ENCODE peak calls at places on chromosomes 16 and 17, in six cellular contexts. J is adrenal gland, M is HFFc6, O is A549, A is left ventricle myocardium inferior, B is fibroblast of mammary gland. K is an unnamed sample.

GRCh38 chr17:65749479-65749878 is 188.0 kb upstream of the AXIN2 start:
- DNase-seq in J (peak), M (peak), B (peak), O (no peak), A (no peak), K (no peak)

GRCh38 chr17:1120596-1121441 is 59.0 kb downstream of the ABR start:
- DNase-seq in B (no peak), J (no peak), A (no peak), O (no peak), M (no peak), K (no peak)

GRCh38 chr16:68234188-68235104 is 1.5 kb downstream of the ESRP2 start:
- DNase-seq in J (peak), O (no peak), A (no peak), M (no peak), B (no peak), K (peak)

GRCh38 chr16:84879569-84880487 is 60.0 kb downstream of the CRISPLD2 start:
- DNase-seq in J (no peak), O (peak), B (no peak), A (peak), M (no peak), K (no peak)

GRCh38 chr17:3968017-3968416 is 3.8 kb upstream of the ATP2A3 start:
- DNase-seq in J (no peak), O (no peak), M (no peak), B (no peak), A (no peak), K (no peak)

GRCh38 chr16:278863-279366 is 1.5 kb upstream of the ARHGDIG start:
- DNase-seq in M (peak), J (no peak), B (peak), O (no peak), A (no peak), K (no peak)

GRCh38 chr17:27976331-27976730 is 66.1 kb upstream of the NLK start:
- DNase-seq in B (no peak), J (no peak), A (no peak), M (no peak), O (no peak), K (no peak)

GRCh38 chr17:5396612-5397011 is 22.9 kb downstream of the NUP88 start:
- DNase-seq in M (no peak), J (no peak), O (no peak), A (no peak), B (peak), K (no peak)

GRCh38 chr17:76659928-76660614 is 16.5 kb upstream of the ST6GALNAC1 start:
- DNase-seq in A (no peak), O (no peak), J (peak), B (no peak), M (no peak), K (no peak)

GRCh38 chr16:67489401-67490083 is 6.2 kb upstream of the AGRP start:
- DNase-seq in M (no peak), O (no peak), A (no peak), J (no peak), B (peak), K (no peak)

GRCh38 chr17:82863941-82864720 is 24.3 kb upstream of the ZNF750 start:
- DNase-seq in M (peak), A (no peak), J (peak), O (no peak), B (peak), K (no peak)

GRCh38 chr16:81558444-81559175 is 114.0 kb downstream of the CMIP start:
- DNase-seq in B (no peak), J (no peak), M (no peak), O (peak), A (no peak), K (no peak)

GRCh38 chr17:33642002-33642401 is 348.9 kb upstream of the ASIC2 start:
- DNase-seq in J (no peak), B (no peak), O (no peak), A (no peak), M (no peak), K (no peak)

GRCh38 chr17:18181358-18181757 is 2.3 kb upstream of the ALKBH5 start:
- DNase-seq in M (no peak), A (no peak), B (peak), O (no peak), J (no peak), K (no peak)

GRCh38 chr16:88773812-88774291 is 11.2 kb downstream of the PIEZO1 start:
- DNase-seq in B (peak), M (peak), O (no peak), J (peak), A (peak), K (no peak)

GRCh38 chr16:75027520-75028300 is 28.9 kb downstream of the ZNRF1 start:
- DNase-seq in J (no peak), A (no peak), B (no peak), O (no peak), M (no peak), K (no peak)

GRCh38 chr17:58280480-58281217 is at the start of gene MPO:
- DNase-seq in M (no peak), A (no peak), J (no peak), O (no peak), B (no peak), K (no peak)

GRCh38 chr17:79095345-79096055 is 20.9 kb downstream of the ENGASE start:
- DNase-seq in M (peak), A (no peak), O (no peak), B (no peak), J (no peak), K (no peak)

GRCh38 chr17:70050192-70050591 is 24.8 kb upstream of the KCNJ16 start:
- DNase-seq in M (no peak), J (no peak), O (no peak), B (no peak), A (no peak), K (no peak)

GRCh38 chr16:84446596-84447392 is 57.7 kb downstream of the MEAK7 start:
- DNase-seq in M (no peak), O (no peak), J (no peak), A (no peak), B (peak), K (no peak)

GRCh38 chr16:49833055-49833454 is 22.9 kb downstream of the ZNF423 start:
- DNase-seq in O (no peak), A (peak), M (no peak), B (no peak), J (no peak), K (no peak)

GRCh38 chr16:65905326-65905725 is 461.2 kb upstream of the CDH5 start:
- DNase-seq in J (no peak), M (no peak), O (no peak), A (no peak), B (no peak), K (no peak)

GRCh38 chr16:14957576-14958322 is 17.1 kb upstream of the PDXDC1 start:
- DNase-seq in B (no peak), A (no peak), O (no peak), M (no peak), J (peak), K (peak)

GRCh38 chr17:77602062-77602746 is 356.3 kb upstream of the TNRC6C start:
- DNase-seq in J (peak), A (peak), M (peak), O (no peak), B (peak), K (no peak)

GRCh38 chr16:67514382-67514828 is 14.2 kb upstream of the RIPOR1 start:
- DNase-seq in J (peak), M (peak), O (peak), A (peak), B (peak), K (no peak)

GRCh38 chr16:25544294-25544693 is 147.5 kb upstream of the HS3ST4 start:
- DNase-seq in M (no peak), A (no peak), B (no peak), O (no peak), J (no peak), K (no peak)

GRCh38 chr17:37818689-37819088 is 73.8 kb upstream of the HNF1B start:
- DNase-seq in J (peak), O (no peak), B (peak), M (no peak), A (no peak), K (no peak)

DNA sequence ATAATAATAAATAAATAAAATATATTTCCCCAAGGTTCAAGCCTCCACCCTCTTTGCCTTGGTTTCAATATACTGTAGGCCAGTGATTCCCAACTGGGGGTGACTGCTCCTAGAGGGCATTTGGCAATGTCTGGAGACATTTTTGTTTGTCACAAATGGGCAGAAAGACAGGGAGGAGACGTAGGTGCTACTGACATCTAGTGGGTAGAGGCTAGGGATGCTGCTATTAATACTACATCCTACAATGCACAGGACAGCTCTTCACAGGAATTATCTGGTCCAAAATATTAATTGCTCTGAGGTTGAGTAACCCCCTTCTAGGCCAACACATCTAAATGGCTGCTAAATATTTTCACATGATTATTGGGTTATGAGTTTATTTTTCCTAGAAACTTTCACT is 12.8 kb upstream of the PRR14 start:
- DNase-seq in B (peak), J (no peak), A (no peak), O (peak), M (peak), K (no peak)
- TF ChIP-seq CTCF in B (peak), J (no peak), A (peak), O (peak), M (peak), K (peak)

DNA sequence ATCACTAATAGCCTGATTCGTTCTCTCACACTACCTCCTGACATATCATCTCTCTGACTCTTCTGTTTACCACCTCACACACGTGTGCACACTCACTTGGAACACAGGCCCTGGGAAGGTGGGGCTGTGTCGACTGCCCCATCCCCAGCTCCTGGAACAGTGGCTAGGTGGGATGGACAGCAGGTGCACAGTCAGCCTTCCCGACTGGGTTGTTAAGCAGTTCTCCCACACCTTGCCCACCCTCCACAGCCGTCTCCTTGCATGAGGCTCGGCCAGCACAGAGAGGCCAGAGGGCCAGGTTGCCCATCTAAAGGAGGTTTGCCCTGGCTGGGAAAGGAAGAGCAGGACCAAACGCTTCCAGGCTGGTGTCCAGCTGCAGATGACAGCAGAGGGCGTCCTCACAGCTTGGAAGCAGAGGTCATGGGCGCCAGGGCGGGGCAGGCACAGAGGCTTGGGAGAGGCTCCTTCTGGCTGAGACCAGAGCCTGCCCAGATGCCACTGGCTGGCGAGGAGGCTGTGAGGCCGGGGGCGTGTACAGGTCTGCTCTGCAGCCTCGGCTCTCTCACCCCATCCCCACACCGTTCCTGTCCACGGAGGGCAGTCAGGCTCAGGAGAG is 92.8 kb downstream of the AMFR start:
- DNase-seq in B (peak), A (peak), M (peak), J (peak), O (peak), K (no peak)
- TF ChIP-seq CTCF in B (peak), A (peak), M (peak), J (peak), O (peak), K (peak)

GRCh38 chr17:67063146-67063545 is 18.8 kb downstream of the CACNG1 start:
- DNase-seq in A (no peak), J (no peak), O (no peak), M (peak), B (no peak), K (no peak)
- TF ChIP-seq CTCF in A (no peak), J (no peak), O (no peak), M (no peak), B (no peak), K (no peak)

GRCh38 chr17:49616086-49616485 is 40.4 kb downstream of the NXPH3 start:
- DNase-seq in J (no peak), A (no peak), O (peak), M (no peak), B (peak), K (no peak)
- TF ChIP-seq CTCF in J (no peak), A (peak), O (no peak), M (peak), B (peak), K (peak)

DNA sequence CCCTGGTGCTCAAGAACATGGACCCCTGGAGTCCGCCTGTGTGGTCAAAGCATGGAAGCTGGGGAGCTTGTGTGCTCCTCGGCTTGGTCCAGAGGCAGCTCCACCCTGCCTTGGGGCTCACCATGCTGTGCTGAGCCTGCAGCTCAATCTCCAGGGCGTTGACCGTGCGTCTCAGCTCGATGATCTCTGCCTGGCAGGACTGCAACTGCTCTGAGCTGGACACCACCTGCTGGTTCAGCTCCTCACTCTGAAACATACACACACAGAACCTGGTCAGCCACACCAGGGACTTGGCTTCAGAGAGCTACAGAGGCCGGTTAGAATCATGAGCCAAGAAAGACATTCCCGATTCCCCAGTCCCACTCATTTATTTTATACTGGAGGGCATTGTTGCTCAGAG is 2.7 kb downstream of the KRT35 start:
- DNase-seq in B (no peak), A (no peak), O (no peak), M (no peak), J (no peak), K (no peak)
- TF ChIP-seq CTCF in B (no peak), A (no peak), O (no peak), M (no peak), J (no peak), K (no peak)

GRCh38 chr17:81557276-81558114 is 5.3 kb upstream of the FAAP100 start:
- DNase-seq in A (no peak), J (no peak), B (no peak), O (no peak), M (no peak), K (no peak)

GRCh38 chr17:81556863-81557262 is 4.7 kb upstream of the FAAP100 start:
- DNase-seq in B (no peak), J (no peak), M (no peak), A (no peak), O (no peak), K (no peak)

GRCh38 chr17:81558115-81558468 is 5.9 kb upstream of the FAAP100 start:
- DNase-seq in J (no peak), M (no peak), B (no peak), A (no peak), O (no peak), K (no peak)

GRCh38 chr17:81561494-81561885 is 9.3 kb upstream of the FAAP100 start:
- DNase-seq in A (no peak), M (peak), O (no peak), J (no peak), B (peak), K (no peak)

GRCh38 chr17:81558941-81559806 is 7.0 kb upstream of the FAAP100 start:
- DNase-seq in J (no peak), A (peak), O (peak), B (no peak), M (no peak), K (peak)
- TF ChIP-seq CTCF in J (no peak), A (peak), O (peak), B (peak), M (peak), K (peak)

GRCh38 chr16:70399326-70399725 is 39.6 kb downstream of the ST3GAL2 start:
- DNase-seq in A (no peak), B (no peak), M (no peak), O (no peak), J (no peak), K (no peak)
- TF ChIP-seq CTCF in A (no peak), B (no peak), M (no peak), O (no peak), J (no peak), K (no peak)

GRCh38 chr16:30417447-30418349 is 10.3 kb downstream of the ZNF771 start:
- DNase-seq in O (peak), A (peak), J (peak), M (peak), B (peak), K (peak)
- TF ChIP-seq CTCF in O (peak), A (peak), J (peak), M (no peak), B (no peak), K (peak)

GRCh38 chr17:7215136-7215638 is 4.4 kb downstream of the DLG4 start:
- DNase-seq in O (no peak), B (no peak), M (no peak), A (no peak), J (no peak), K (no peak)
- TF ChIP-seq CTCF in O (no peak), B (no peak), M (no peak), A (no peak), J (no peak), K (no peak)